ENCODE peak calls at places on chromosome 19, in five cellular contexts. X is RWPE1, R is HAP-1, M is iris pigment epithelial cell, P is dermis microvascular lymphatic vessel endothelial cell. Y is an unnamed sample.

GRCh38 chr19:48728882-48729645 is 9.5 kb upstream of the MAMSTR start:
- DNase-seq in M (no peak), X (no peak), R (no peak), P (no peak), Y (no peak)

GRCh38 chr19:54077334-54077733 is 3.8 kb downstream of the TARM1 start:
- DNase-seq in M (no peak), R (no peak), P (no peak), X (no peak), Y (no peak)

GRCh38 chr19:56725829-56726424 is 54.4 kb upstream of the ZNF835 start:
- DNase-seq in X (no peak), P (no peak), M (peak), R (no peak), Y (no peak)

GRCh38 chr19:19661675-19662251 is 1.7 kb downstream of the ATP13A1 start:
- DNase-seq in P (no peak), X (no peak), R (peak), M (peak), Y (peak)

GRCh38 chr19:41706741-41707501 is 1.5 kb upstream of the CEACAM5 start:
- DNase-seq in M (peak), X (peak), R (peak), P (no peak), Y (no peak)

GRCh38 chr19:6236310-6237291 is 43.2 kb downstream of the MLLT1 start:
- DNase-seq in R (no peak), M (no peak), X (peak), P (no peak), Y (no peak)

GRCh38 chr19:23116802-23117571 is at the start of gene ZNF730:
- DNase-seq in X (peak), R (peak), M (peak), P (peak), Y (peak)

GRCh38 chr19:51200071-51200470 is 24.8 kb upstream of the CD33 start:
- DNase-seq in X (no peak), P (no peak), R (no peak), M (no peak), Y (no peak)

GRCh38 chr19:6853868-6854267 is 33.5 kb upstream of the ADGRE1 start:
- DNase-seq in X (no peak), M (no peak), R (no peak), P (no peak), Y (no peak)

GRCh38 chr19:30799854-30800755 is 427.9 kb downstream of the ZNF536 start:
- DNase-seq in P (no peak), X (peak), R (peak), M (no peak), Y (no peak)

GRCh38 chr19:49663224-49663623 is 2.4 kb downstream of the IRF3 start:
- DNase-seq in X (no peak), R (no peak), P (no peak), M (no peak), Y (no peak)

GRCh38 chr19:19662344-19662743 is 1.1 kb downstream of the ATP13A1 start:
- DNase-seq in P (no peak), X (no peak), M (no peak), R (no peak), Y (no peak)

GRCh38 chr19:10018219-10018618 is 4.9 kb downstream of the RDH8 start:
- DNase-seq in R (no peak), P (no peak), X (peak), M (no peak), Y (no peak)

GRCh38 chr19:18478545-18479311 is 40.8 kb upstream of the ISYNA1 start:
- DNase-seq in X (peak), M (peak), P (peak), R (no peak), Y (peak)

GRCh38 chr19:18481505-18482222 is 40.2 kb downstream of the ELL start:
- DNase-seq in R (no peak), M (no peak), X (no peak), P (no peak), Y (no peak)

GRCh38 chr19:41945135-41945766 is 13.9 kb downstream of the RABAC1 start:
- DNase-seq in P (no peak), R (no peak), X (no peak), M (no peak), Y (no peak)

GRCh38 chr19:42850981-42851717 is 28.4 kb downstream of the PSG1 start:
- DNase-seq in R (no peak), X (peak), M (peak), P (peak), Y (peak)

GRCh38 chr19:32675720-32676185 is at the start of gene RGS9BP:
- DNase-seq in M (peak), P (peak), R (peak), X (peak), Y (peak)